ENCODE peak calls at places on chromosomes 4 and X, in ten cellular contexts. K is NCI-H510A treated with DMSO at 0.1 percent for 48 hours; I is EH; H is cardiac muscle cell; Z is tibial artery; Q is keratinocyte; E is activated CD4-positive, alpha-beta T cell treated with anti-CD3 and anti-CD28 coated beads, Interleukin-2, amount 50 U/mL, for 4 hours; N is G401; B is AG10803; W is sciatic nerve. M is an unnamed sample.

GRCh38 chr4:52640808-52641595 is 18.1 kb downstream of the USP46 start:
- DNase-seq in B (peak), K (no peak), H (no peak), I (peak), E (no peak), Q (peak), Z (no peak), N (no peak), W (no peak), M (peak)

GRCh38 chr4:106051496-106051895 is 156.2 kb downstream of the NPNT start:
- DNase-seq in I (no peak), K (no peak), H (no peak), Q (no peak), E (no peak), B (no peak), N (no peak), Z (no peak), W (no peak), M (no peak)

GRCh38 chr4:107666134-107666533 is 53.9 kb downstream of the PAPSS1 start:
- DNase-seq in Q (no peak), B (peak), H (no peak), Z (no peak), E (no peak), W (no peak), N (peak), K (no peak), I (peak), M (peak)

GRCh38 chr4:107512549-107512948 is 207.5 kb downstream of the PAPSS1 start:
- DNase-seq in W (no peak), H (no peak), N (no peak), Q (no peak), I (no peak), B (no peak), E (no peak), Z (no peak), K (no peak), M (no peak)

GRCh38 chr4:38670061-38670894 is 6.3 kb downstream of the KLF3 start:
- DNase-seq in W (no peak), K (no peak), Q (no peak), H (no peak), N (no peak), Z (no peak), E (no peak), B (no peak), I (no peak), M (no peak)

GRCh38 chr4:24169956-24170355 is 280.1 kb upstream of the PPARGC1A start:
- DNase-seq in N (peak), B (no peak), W (no peak), E (no peak), I (no peak), Q (no peak), H (no peak), K (peak), Z (no peak), M (no peak)

GRCh38 chr4:89797117-89797516 is 39.8 kb downstream of the SNCA start:
- DNase-seq in E (no peak), K (no peak), W (no peak), I (peak), N (peak), H (no peak), Z (no peak), B (peak), Q (peak), M (peak)

GRCh38 chr4:142824368-142824767 is 21.7 kb downstream of the INPP4B start:
- DNase-seq in H (no peak), E (no peak), B (no peak), W (no peak), Z (no peak), I (peak), K (no peak), N (no peak), Q (no peak), M (peak)

GRCh38 chrX:9885150-9885549 is 82.0 kb upstream of the CLDN34 start:
- DNase-seq in K (peak), W (no peak), H (peak), E (peak), Z (peak), I (peak), B (peak), Q (no peak), N (peak), M (peak)

GRCh38 chr4:89482248-89482647 is 174.6 kb upstream of the GPRIN3 start:
- DNase-seq in B (peak), Z (no peak), W (no peak), I (peak), Q (no peak), H (peak), E (no peak), K (peak), N (peak), M (peak)

GRCh38 chr4:10622728-10623127 is 61.8 kb downstream of the CLNK start:
- DNase-seq in I (no peak), K (no peak), Z (no peak), W (no peak), Q (no peak), B (no peak), H (no peak), N (no peak), E (no peak), M (peak)

GRCh38 chrX:150239946-150240642 is 123.0 kb upstream of the MAMLD1 start:
- DNase-seq in Z (no peak), K (no peak), N (no peak), E (no peak), W (no peak), Q (no peak), B (no peak), H (no peak), I (no peak), M (no peak)

GRCh38 chrX:153582896-153583295 is 16.0 kb downstream of the CCNQ start:
- DNase-seq in W (no peak), Q (no peak), B (no peak), K (no peak), N (no peak), E (peak), I (no peak), Z (peak), H (no peak), M (peak)

GRCh38 chr4:125456075-125456474 is 141.3 kb downstream of the FAT4 start:
- DNase-seq in H (no peak), N (no peak), I (no peak), E (no peak), K (no peak), Z (no peak), B (no peak), Q (no peak), W (no peak), M (no peak)

GRCh38 chrX:23756165-23756564 is 13.1 kb upstream of the ACOT9 start:
- DNase-seq in B (peak), W (peak), K (peak), Q (no peak), E (peak), I (peak), H (peak), N (peak), Z (peak), M (peak)

GRCh38 chr4:133157460-133158160 is 8.5 kb downstream of the PCDH10 start:
- DNase-seq in N (no peak), H (no peak), Z (no peak), E (no peak), Q (no peak), K (no peak), W (no peak), B (no peak), I (no peak), M (no peak)

GRCh38 chr4:184825394-184826314 is at the start of gene ACSL1:
- DNase-seq in I (peak), W (peak), N (peak), H (peak), Q (no peak), Z (peak), B (peak), E (peak), K (peak), M (peak)

GRCh38 chrX:78574306-78574705 is 84.8 kb downstream of the RTL3 start:
- DNase-seq in Q (no peak), W (no peak), I (no peak), B (no peak), K (no peak), H (no peak), Z (no peak), E (no peak), N (no peak), M (no peak)

GRCh38 chr4:78565971-78566372 is 14.4 kb downstream of the ANXA3 start:
- DNase-seq in I (peak), H (no peak), K (no peak), B (peak), Z (no peak), W (no peak), Q (peak), N (no peak), E (no peak), M (peak)

GRCh38 chr4:38829237-38829636 is 24.6 kb upstream of the TLR1 start:
- DNase-seq in Z (no peak), N (no peak), E (no peak), I (no peak), W (no peak), Q (no peak), K (no peak), H (no peak), B (no peak), M (no peak)

GRCh38 chr4:6649216-6649615 is 8.7 kb downstream of the MRFAP1 start:
- DNase-seq in Q (no peak), E (no peak), H (no peak), W (no peak), Z (no peak), K (no peak), N (no peak), I (no peak), B (no peak), M (no peak)

GRCh38 chr4:168021666-168022065 is 70.7 kb upstream of the ANXA10 start:
- DNase-seq in I (peak), W (no peak), Z (no peak), B (no peak), E (no peak), K (no peak), H (no peak), Q (no peak), N (no peak), M (peak)

GRCh38 chr4:76558391-76559235 is 123.6 kb downstream of the SHROOM3 start:
- DNase-seq in K (no peak), H (no peak), I (peak), E (no peak), Q (no peak), B (peak), N (no peak), W (no peak), Z (no peak), M (no peak)

GRCh38 chr4:87644286-87644685 is 5.8 kb upstream of the DMP1 start:
- DNase-seq in E (no peak), I (no peak), W (no peak), Z (no peak), N (no peak), B (no peak), K (no peak), Q (no peak), H (no peak), M (no peak)

GRCh38 chr4:42397635-42398447 is 553 bp downstream of the SHISA3 start:
- DNase-seq in I (no peak), K (no peak), N (no peak), E (no peak), B (no peak), Q (no peak), H (peak), W (no peak), Z (no peak), M (no peak)

GRCh38 chrX:15098505-15098904 is 171.4 kb downstream of the ASB9 start:
- DNase-seq in W (no peak), Q (no peak), Z (no peak), E (no peak), N (no peak), K (no peak), B (no peak), I (no peak), H (no peak), M (no peak)

GRCh38 chr4:114108869-114109268 is 129.4 kb upstream of the ARSJ start:
- DNase-seq in B (peak), K (no peak), Q (peak), H (no peak), E (no peak), N (peak), W (no peak), I (peak), Z (no peak), M (peak)

GRCh38 chrX:140495739-140496138 is 9.1 kb downstream of the SOX3 start:
- DNase-seq in H (no peak), Z (no peak), W (no peak), N (no peak), B (no peak), Q (no peak), I (no peak), E (no peak), K (no peak), M (no peak)

GRCh38 chr4:105147226-105148151 is 813 bp downstream of the TET2 start:
- DNase-seq in Q (no peak), K (peak), W (no peak), H (peak), B (peak), N (peak), I (peak), E (peak), Z (peak), M (peak)

GRCh38 chrX:134625315-134625718 is 33.0 kb downstream of the PLAC1 start:
- DNase-seq in N (no peak), B (peak), W (no peak), I (peak), K (no peak), Z (peak), Q (no peak), H (no peak), E (no peak), M (no peak)

GRCh38 chr4:7354937-7355336 is 79.8 kb downstream of the PSAPL1 start:
- DNase-seq in K (no peak), B (peak), E (no peak), N (no peak), I (no peak), Z (no peak), W (no peak), H (no peak), Q (no peak), M (no peak)

GRCh38 chr4:40937140-40937725 is 187.5 kb downstream of the NSUN7 start:
- DNase-seq in Q (no peak), K (no peak), Z (no peak), B (no peak), H (no peak), N (no peak), I (no peak), E (no peak), W (no peak), M (peak)

GRCh38 chr4:23889814-23890269 is at the start of gene PPARGC1A:
- DNase-seq in Q (peak), Z (peak), W (peak), K (peak), H (peak), N (peak), I (peak), E (no peak), B (no peak), M (peak)

GRCh38 chrX:7088968-7089615 is 58.4 kb upstream of the STS start:
- DNase-seq in W (no peak), B (no peak), K (no peak), H (peak), Q (no peak), I (no peak), Z (no peak), E (peak), N (no peak), M (no peak)

GRCh38 chr4:81335221-81335912 is 120.3 kb upstream of the PRKG2 start:
- DNase-seq in W (no peak), Z (no peak), E (no peak), Q (no peak), N (no peak), H (no peak), I (peak), K (no peak), B (peak), M (no peak)

GRCh38 chrX:129636175-129636681 is 18.5 kb downstream of the APLN start:
- DNase-seq in H (no peak), Q (peak), E (no peak), N (no peak), B (no peak), Z (no peak), K (no peak), W (no peak), I (no peak), M (no peak)

GRCh38 chr4:140243345-140243753 is 89.4 kb upstream of the MAML3 start:
- DNase-seq in K (peak), Q (no peak), Z (no peak), I (no peak), H (peak), B (no peak), N (no peak), E (no peak), W (no peak), M (no peak)

GRCh38 chr4:43066415-43066814 is 173.9 kb downstream of the GRXCR1 start:
- DNase-seq in W (no peak), N (no peak), H (no peak), Q (no peak), I (no peak), K (no peak), E (no peak), Z (no peak), B (no peak), M (no peak)

GRCh38 chrX:133923113-133923512 is 62.3 kb downstream of the GPC3 start:
- DNase-seq in N (no peak), I (peak), K (no peak), Q (no peak), E (no peak), W (no peak), H (no peak), B (no peak), Z (no peak), M (peak)

GRCh38 chr4:32858971-32859370 is 2138.8 kb downstream of the PCDH7 start:
- DNase-seq in W (no peak), I (peak), K (no peak), H (no peak), B (peak), N (no peak), Q (no peak), Z (no peak), E (no peak), M (peak)

M was measured in choroid plexus epithelial cell.